ENCODE peak calls at places on chromosomes 11 and 22, in five cellular contexts. Z, W, X, O and G are unnamed samples.
A peak's percentile ranks its signal among the peaks of the same experiment; 100 is the strongest.

GRCh38 chr22:17412232-17412631 is 43.0 kb downstream of the CECR2 start:
- DNase-seq in X (no peak), W (peak; percentile 43), Z (no peak), O (no peak), G (no peak)

GRCh38 chr11:57773026-57773598 is 11.5 kb downstream of the CTNND1 start:
- DNase-seq in O (no peak), Z (no peak), W (no peak), X (no peak), G (no peak)

GRCh38 chr11:13098067-13098466 is 89.0 kb downstream of the RASSF10 start:
- DNase-seq in Z (no peak), W (no peak), O (no peak), X (no peak), G (no peak)

GRCh38 chr11:69018924-69019323 is 5.9 kb upstream of the MRGPRF start:
- DNase-seq in O (no peak), Z (peak; percentile 56), W (no peak), X (no peak), G (peak; percentile 76)

GRCh38 chr11:131776211-131776610 is 405.8 kb downstream of the NTM start:
- DNase-seq in X (no peak), Z (no peak), W (no peak), O (no peak), G (no peak)

GRCh38 chr22:20319041-20319744 is 667 bp downstream of the DGCR6L start:
- DNase-seq in Z (no peak), W (no peak), O (peak; percentile 21), X (no peak), G (no peak)

GRCh38 chr11:61090521-61090920 is 11.8 kb upstream of the CD5 start:
- DNase-seq in O (no peak), Z (no peak), X (no peak), W (no peak), G (no peak)

GRCh38 chr11:1844221-1845094 is 5.7 kb downstream of the TNNI2 start:
- DNase-seq in X (no peak), W (peak; percentile 71), Z (peak; percentile 24), O (no peak), G (no peak)

GRCh38 chr11:100789500-100789899 is 102.4 kb downstream of the ARHGAP42 start:
- DNase-seq in X (peak; percentile 50), Z (peak; percentile 11), W (peak; percentile 54), O (peak; percentile 21), G (peak; percentile 36)

GRCh38 chr11:121870202-121871045 is 245.6 kb downstream of the BLID start:
- DNase-seq in Z (peak; percentile 28), X (no peak), W (no peak), O (no peak), G (peak; percentile 19)

GRCh38 chr22:48838846-48839730 is 988.6 kb downstream of the BRD1 start:
- DNase-seq in Z (no peak), W (no peak), X (no peak), O (no peak), G (no peak)

GRCh38 chr11:16356751-16357365 is 512 bp upstream of the SOX6 start:
- DNase-seq in X (peak; percentile 13), W (peak; percentile 53), Z (peak; percentile 23), O (no peak), G (peak; percentile 62)

GRCh38 chr22:43925433-43926348 is 2.1 kb downstream of the PNPLA3 start:
- DNase-seq in O (no peak), W (no peak), Z (no peak), X (no peak), G (no peak)

GRCh38 chr11:41306435-41306834 is 153.0 kb downstream of the LRRC4C start:
- DNase-seq in W (no peak), X (no peak), O (no peak), Z (no peak), G (peak; percentile 79)

GRCh38 chr11:47248304-47248663 is 330 bp downstream of the ACP2 start:
- DNase-seq in X (no peak), W (peak; percentile 29), Z (no peak), O (no peak), G (peak; percentile 36)

GRCh38 chr22:46036558-46037408 is 59.8 kb upstream of the WNT7B start:
- DNase-seq in O (peak; percentile 65), W (peak; percentile 44), X (peak; percentile 69), Z (no peak), G (no peak)

GRCh38 chr11:114179234-114179941 is 116.8 kb upstream of the NNMT start:
- DNase-seq in O (peak; percentile 89), W (peak; percentile 88), Z (peak; percentile 100), X (peak; percentile 95), G (no peak)

GRCh38 chr11:120097721-120098385 is 40.1 kb downstream of the TRIM29 start:
- DNase-seq in W (peak; percentile 6), O (no peak), X (no peak), Z (no peak), G (no peak)

GRCh38 chr11:106098893-106099553 is 21.6 kb downstream of the AASDHPPT start:
- DNase-seq in Z (no peak), O (no peak), W (no peak), X (no peak), G (no peak)

GRCh38 chr22:42664976-42665831 is 16.0 kb upstream of the CYB5R3 start:
- DNase-seq in Z (no peak), X (no peak), O (no peak), W (no peak), G (no peak)

GRCh38 chr11:124748481-124749338 is 3.3 kb downstream of the VSIG2 start:
- DNase-seq in X (no peak), O (no peak), W (no peak), Z (no peak), G (no peak)

GRCh38 chr11:46273511-46274205 is 3.8 kb upstream of the CREB3L1 start:
- DNase-seq in X (peak; percentile 87), O (peak; percentile 79), W (no peak), Z (no peak), G (no peak)

GRCh38 chr11:58513747-58514367 is 6.0 kb upstream of the OR5B21 start:
- DNase-seq in O (peak; percentile 60), X (peak; percentile 43), Z (peak; percentile 74), W (no peak), G (peak; percentile 37)

GRCh38 chr11:126109941-126110731 is 47.5 kb upstream of the CDON start:
- DNase-seq in O (no peak), W (peak; percentile 55), Z (peak; percentile 74), X (no peak), G (peak; percentile 75)
- H3K4me1 ChIP-seq in O (peaks cover 13% of the 10 kb centered on the region), W (peaks cover 30% of the 10 kb centered on the region), Z (peaks cover 17% of the 10 kb centered on the region), X (peaks cover 24% of the 10 kb centered on the region), G (peaks cover 28% of the 10 kb centered on the region)

DNA sequence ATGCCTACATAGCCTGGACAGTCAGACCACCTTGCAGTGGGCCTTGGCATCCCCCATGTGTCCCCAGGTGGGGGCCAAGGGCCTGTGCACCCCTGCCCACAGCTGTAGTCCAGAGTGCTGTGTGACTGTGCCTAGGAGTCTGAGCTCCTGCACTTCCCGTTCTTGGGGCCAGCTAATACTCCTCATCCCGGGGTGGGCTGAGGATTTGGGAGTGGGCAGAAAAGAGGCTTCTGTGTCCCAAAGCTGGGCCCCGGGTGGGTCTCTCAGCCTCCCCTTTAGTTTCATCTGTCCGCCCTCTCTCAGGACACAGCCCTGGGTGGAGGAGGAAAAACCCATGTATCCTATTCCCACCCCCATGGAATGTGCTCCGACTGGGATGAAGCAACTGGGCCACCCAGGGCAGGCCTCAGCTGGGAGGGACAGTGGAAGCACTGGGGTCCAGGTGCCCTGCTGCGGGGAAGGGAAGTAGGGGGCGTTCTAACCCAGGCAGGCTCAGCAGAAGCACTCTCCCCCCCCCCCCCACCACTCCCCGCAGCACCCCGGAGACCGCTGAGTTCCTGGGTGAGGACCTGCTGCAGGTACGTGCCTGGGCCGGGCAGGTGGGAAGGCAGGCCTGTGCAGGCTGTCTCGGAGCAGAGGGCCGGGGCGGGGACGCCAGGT is 1.3 kb downstream of the SH3BP1 start:
- DNase-seq in X (peak; percentile 15), W (no peak), Z (no peak), O (no peak), G (no peak)
- H3K4me1 ChIP-seq in X (peaks cover 35% of the 10 kb centered on the region), W (no peaks in the 10 kb centered on the region), Z (peaks cover 18% of the 10 kb centered on the region), O (peaks cover 5% of the 10 kb centered on the region), G (peaks cover 27% of the 10 kb centered on the region)

DNA sequence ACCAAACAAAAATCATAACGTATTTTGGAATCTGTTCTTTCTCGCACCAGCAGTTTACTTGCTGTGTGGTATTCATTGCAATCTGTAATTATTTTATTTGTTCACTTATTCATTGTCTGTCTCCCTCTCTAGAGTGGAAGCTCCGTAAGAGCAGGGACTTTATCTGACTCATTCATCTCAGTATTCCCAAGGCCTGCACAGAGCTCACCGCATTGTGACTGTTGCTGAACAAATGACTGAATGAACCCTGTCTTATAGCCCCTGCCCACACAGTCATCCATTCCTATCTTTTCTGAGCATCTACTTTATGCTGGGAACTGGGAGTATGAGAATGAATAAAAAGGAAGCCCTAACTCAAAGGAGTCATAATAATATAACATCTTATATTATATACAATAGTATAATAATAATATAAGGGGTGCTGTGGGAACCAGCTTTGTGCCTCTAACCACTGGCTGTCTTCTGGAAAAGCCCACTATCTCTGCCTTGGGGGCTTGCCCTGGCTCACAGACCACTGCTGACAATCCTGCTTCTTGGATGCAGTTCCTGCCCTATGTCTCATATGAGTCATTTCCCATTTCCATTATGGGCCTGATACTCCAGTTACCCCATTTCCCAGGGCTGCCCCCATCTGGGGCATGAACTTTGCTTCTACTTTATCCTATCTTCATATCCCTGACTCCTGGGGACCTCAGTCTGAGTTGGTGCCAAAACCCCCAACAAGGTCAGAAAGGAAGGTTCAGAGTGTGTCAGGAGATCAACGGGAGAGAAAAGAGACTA is 11.0 kb downstream of the XRRA1 start:
- DNase-seq in O (no peak), X (no peak), Z (no peak), W (no peak), G (peak; percentile 85)
- H3K4me1 ChIP-seq in O (no peaks in the 10 kb centered on the region), X (no peaks in the 10 kb centered on the region), Z (peaks cover 6% of the 10 kb centered on the region), W (no peaks in the 10 kb centered on the region), G (peaks cover 19% of the 10 kb centered on the region)

GRCh38 chr22:23218053-23218866 is 38.0 kb downstream of the BCR start:
- DNase-seq in X (peak; percentile 35), W (no peak), Z (no peak), O (no peak), G (no peak)

GRCh38 chr22:23214398-23214797 is 34.1 kb downstream of the BCR start:
- DNase-seq in W (no peak), O (no peak), Z (no peak), X (no peak), G (no peak)

GRCh38 chr22:23215294-23216204 is 35.2 kb downstream of the BCR start:
- DNase-seq in O (peak; percentile 67), X (peak; percentile 50), Z (no peak), W (no peak), G (peak; percentile 46)

GRCh38 chr22:23217171-23218052 is 37.1 kb downstream of the BCR start:
- DNase-seq in W (peak; percentile 59), X (no peak), O (no peak), Z (no peak), G (no peak)

GRCh38 chr22:23216331-23217170 is 36.2 kb downstream of the BCR start:
- DNase-seq in Z (no peak), W (no peak), O (no peak), X (no peak), G (no peak)
- H3K4me1 ChIP-seq in Z (peaks cover 32% of the 10 kb centered on the region), W (peaks cover 74% of the 10 kb centered on the region), O (peaks cover 10% of the 10 kb centered on the region), X (peaks cover 77% of the 10 kb centered on the region), G (peaks cover 46% of the 10 kb centered on the region)